ENCODE peak calls at places on chromosomes 13 and 19, in four cellular contexts. U, P, X and H are unnamed samples.

GRCh38 chr13:83895994-83896580 is 13.8 kb upstream of the SLITRK1 start:
- DNase-seq in U (peak; percentile 73), X (no peak), P (no peak), H (no peak)

GRCh38 chr19:12838182-12838890 is at the start of gene MAST1:
- DNase-seq in P (peak; percentile 80), U (no peak), X (no peak), H (no peak)

GRCh38 chr19:30088567-30088966 is 146.5 kb downstream of the URI1 start:
- DNase-seq in P (no peak), X (no peak), U (no peak), H (no peak)

GRCh38 chr13:44414771-44415170 is 41.1 kb downstream of the SERP2 start:
- DNase-seq in X (no peak), P (no peak), U (no peak), H (no peak)

GRCh38 chr13:101570410-101570809 is 117.9 kb downstream of the ITGBL1 start:
- DNase-seq in U (peak; percentile 26), P (no peak), X (no peak), H (no peak)

GRCh38 chr13:45196091-45196490 is 4.8 kb downstream of the KCTD4 start:
- DNase-seq in P (no peak), X (no peak), U (no peak), H (no peak)

GRCh38 chr13:21800847-21801616 is 130.2 kb downstream of the FGF9 start:
- DNase-seq in P (peak; percentile 2), U (peak; percentile 38), X (no peak), H (peak; percentile 7)

GRCh38 chr19:54473071-54473941 is at the start of gene CDC42EP5:
- DNase-seq in U (no peak), X (no peak), P (peak; percentile 46), H (peak; percentile 72)

GRCh38 chr13:102380012-102380411 is 21.8 kb downstream of the FGF14 start:
- DNase-seq in U (no peak), P (no peak), X (no peak), H (no peak)

GRCh38 chr13:19618925-19619324 is 14.5 kb upstream of the MPHOSPH8 start:
- DNase-seq in U (no peak), X (no peak), P (peak; percentile 80), H (no peak)